ENCODE peak calls at places on chromosomes 6 and 20, in eight cellular contexts. One of them, this sample, is unnamed. For H3K27me3, the result is how much of the 10 kb centered on the place peaks cover.

GRCh38 chr6:23325065-23325464 is 755.7 kb downstream of the HDGFL1 start:
- DNase-seq in ovary: no peak
- DNase-seq in heart left ventricle: no peak
- DNase-seq in Karpas-422: no peak
- DNase-seq in Peyer's patch: no peak
- DNase-seq in breast epithelium: no peak
- DNase-seq in mesendoderm: no peak
- DNase-seq in naive thymus-derived CD4-positive, alpha-beta T cell: no peak
- DNase-seq in this sample: no peak

GRCh38 chr6:55778704-55779103 is 96.7 kb downstream of the BMP5 start:
- DNase-seq in ovary: no peak
- DNase-seq in naive thymus-derived CD4-positive, alpha-beta T cell: no peak
- DNase-seq in heart left ventricle: no peak
- DNase-seq in Peyer's patch: no peak
- DNase-seq in Karpas-422: no peak
- DNase-seq in breast epithelium: no peak
- DNase-seq in mesendoderm: no peak
- DNase-seq in this sample: no peak

GRCh38 chr20:59365611-59366284 is 65.3 kb downstream of the EDN3 start:
- DNase-seq in heart left ventricle: no peak
- DNase-seq in mesendoderm: no peak
- DNase-seq in ovary: no peak
- DNase-seq in breast epithelium: no peak
- DNase-seq in Karpas-422: no peak
- DNase-seq in Peyer's patch: no peak
- DNase-seq in naive thymus-derived CD4-positive, alpha-beta T cell: no peak
- DNase-seq in this sample: no peak

GRCh38 chr6:1175877-1176276 is 136.0 kb upstream of the FOXQ1 start:
- DNase-seq in Karpas-422: no peak
- DNase-seq in naive thymus-derived CD4-positive, alpha-beta T cell: no peak
- DNase-seq in Peyer's patch: no peak
- DNase-seq in ovary: no peak
- DNase-seq in mesendoderm: no peak
- DNase-seq in heart left ventricle: no peak
- DNase-seq in breast epithelium: no peak
- DNase-seq in this sample: no peak

GRCh38 chr20:39458452-39458851 is 496.3 kb downstream of the DHX35 start:
- DNase-seq in mesendoderm: no peak
- DNase-seq in heart left ventricle: no peak
- DNase-seq in Karpas-422: no peak
- DNase-seq in breast epithelium: no peak
- DNase-seq in Peyer's patch: no peak
- DNase-seq in naive thymus-derived CD4-positive, alpha-beta T cell: no peak
- DNase-seq in ovary: no peak
- DNase-seq in this sample: no peak

GRCh38 chr6:147449405-147450161 is 58.9 kb upstream of the SAMD5 start:
- DNase-seq in mesendoderm: peak
- DNase-seq in Karpas-422: no peak
- DNase-seq in naive thymus-derived CD4-positive, alpha-beta T cell: no peak
- DNase-seq in ovary: no peak
- DNase-seq in breast epithelium: no peak
- DNase-seq in heart left ventricle: no peak
- DNase-seq in Peyer's patch: no peak
- DNase-seq in this sample: no peak

GRCh38 chr6:74964871-74965441 is 240.9 kb downstream of the COL12A1 start:
- DNase-seq in breast epithelium: no peak
- DNase-seq in naive thymus-derived CD4-positive, alpha-beta T cell: no peak
- DNase-seq in mesendoderm: peak
- DNase-seq in Karpas-422: no peak
- DNase-seq in heart left ventricle: no peak
- DNase-seq in Peyer's patch: no peak
- DNase-seq in ovary: no peak
- DNase-seq in this sample: no peak

GRCh38 chr20:9514461-9515210 is at the start of gene LAMP5:
- DNase-seq in ovary: no peak
- DNase-seq in Peyer's patch: no peak
- DNase-seq in naive thymus-derived CD4-positive, alpha-beta T cell: no peak
- DNase-seq in breast epithelium: no peak
- DNase-seq in heart left ventricle: no peak
- DNase-seq in Karpas-422: no peak
- DNase-seq in mesendoderm: peak
- DNase-seq in this sample: no peak

GRCh38 chr6:159101656-159102055 is 56.9 kb upstream of the TAGAP start:
- DNase-seq in heart left ventricle: no peak
- DNase-seq in Peyer's patch: no peak
- DNase-seq in Karpas-422: no peak
- DNase-seq in naive thymus-derived CD4-positive, alpha-beta T cell: no peak
- DNase-seq in ovary: no peak
- DNase-seq in breast epithelium: no peak
- DNase-seq in mesendoderm: no peak
- DNase-seq in this sample: no peak

GRCh38 chr20:2986466-2986865 is 57.0 kb upstream of the GNRH2 start:
- DNase-seq in Peyer's patch: no peak
- DNase-seq in breast epithelium: no peak
- DNase-seq in naive thymus-derived CD4-positive, alpha-beta T cell: no peak
- DNase-seq in ovary: no peak
- DNase-seq in Karpas-422: no peak
- DNase-seq in heart left ventricle: no peak
- DNase-seq in mesendoderm: no peak
- DNase-seq in this sample: no peak

GRCh38 chr20:39623584-39624234 is 661.6 kb downstream of the DHX35 start:
- DNase-seq in breast epithelium: no peak
- DNase-seq in mesendoderm: no peak
- DNase-seq in naive thymus-derived CD4-positive, alpha-beta T cell: no peak
- DNase-seq in ovary: no peak
- DNase-seq in Karpas-422: no peak
- DNase-seq in Peyer's patch: no peak
- DNase-seq in heart left ventricle: no peak
- DNase-seq in this sample: peak

GRCh38 chr6:162921062-162921461 is 193.3 kb downstream of the PACRG start:
- DNase-seq in Karpas-422: no peak
- DNase-seq in breast epithelium: no peak
- DNase-seq in heart left ventricle: no peak
- DNase-seq in mesendoderm: no peak
- DNase-seq in ovary: no peak
- DNase-seq in Peyer's patch: no peak
- DNase-seq in naive thymus-derived CD4-positive, alpha-beta T cell: no peak
- DNase-seq in this sample: no peak

GRCh38 chr6:143734641-143735063 is 56.9 kb downstream of the PHACTR2 start:
- DNase-seq in Peyer's patch: no peak
- DNase-seq in ovary: no peak
- DNase-seq in naive thymus-derived CD4-positive, alpha-beta T cell: no peak
- DNase-seq in Karpas-422: no peak
- DNase-seq in breast epithelium: no peak
- DNase-seq in mesendoderm: no peak
- DNase-seq in heart left ventricle: no peak
- DNase-seq in this sample: no peak

GRCh38 chr6:133159269-133159795 is 81.8 kb upstream of the EYA4 start:
- DNase-seq in breast epithelium: no peak
- DNase-seq in mesendoderm: no peak
- DNase-seq in ovary: no peak
- DNase-seq in Peyer's patch: no peak
- DNase-seq in heart left ventricle: no peak
- DNase-seq in naive thymus-derived CD4-positive, alpha-beta T cell: no peak
- DNase-seq in Karpas-422: no peak
- DNase-seq in this sample: no peak

GRCh38 chr6:119210596-119210995 is 132.1 kb upstream of the FAM184A start:
- DNase-seq in mesendoderm: no peak
- DNase-seq in naive thymus-derived CD4-positive, alpha-beta T cell: no peak
- DNase-seq in Peyer's patch: no peak
- DNase-seq in Karpas-422: no peak
- DNase-seq in ovary: no peak
- DNase-seq in heart left ventricle: no peak
- DNase-seq in breast epithelium: no peak
- DNase-seq in this sample: no peak

GRCh38 chr6:23735151-23735550 is 390.9 kb upstream of the NRSN1 start:
- DNase-seq in ovary: no peak
- DNase-seq in heart left ventricle: no peak
- DNase-seq in Karpas-422: no peak
- DNase-seq in Peyer's patch: no peak
- DNase-seq in breast epithelium: no peak
- DNase-seq in mesendoderm: no peak
- DNase-seq in naive thymus-derived CD4-positive, alpha-beta T cell: no peak
- DNase-seq in this sample: no peak

GRCh38 chr6:140138311-140138994 is 764.0 kb upstream of the CITED2 start:
- DNase-seq in mesendoderm: peak
- DNase-seq in naive thymus-derived CD4-positive, alpha-beta T cell: no peak
- DNase-seq in heart left ventricle: no peak
- DNase-seq in Peyer's patch: no peak
- DNase-seq in Karpas-422: no peak
- DNase-seq in ovary: no peak
- DNase-seq in breast epithelium: no peak
- DNase-seq in this sample: no peak

GRCh38 chr20:59006864-59007757 is at the start of gene CTSZ:
- DNase-seq in naive thymus-derived CD4-positive, alpha-beta T cell: no peak
- DNase-seq in heart left ventricle: peak
- DNase-seq in breast epithelium: no peak
- DNase-seq in ovary: peak
- DNase-seq in Peyer's patch: peak
- DNase-seq in mesendoderm: peak
- DNase-seq in Karpas-422: peak
- DNase-seq in this sample: peak

GRCh38 chr20:1477896-1478490 is 11.3 kb upstream of the NSFL1C start:
- DNase-seq in breast epithelium: no peak
- DNase-seq in heart left ventricle: no peak
- DNase-seq in Peyer's patch: no peak
- DNase-seq in ovary: no peak
- DNase-seq in mesendoderm: no peak
- DNase-seq in Karpas-422: no peak
- DNase-seq in naive thymus-derived CD4-positive, alpha-beta T cell: no peak
- DNase-seq in this sample: no peak

GRCh38 chr20:9574182-9574581 is 59.8 kb downstream of the LAMP5 start:
- DNase-seq in naive thymus-derived CD4-positive, alpha-beta T cell: no peak
- DNase-seq in mesendoderm: peak
- DNase-seq in Peyer's patch: no peak
- DNase-seq in heart left ventricle: no peak
- DNase-seq in Karpas-422: no peak
- DNase-seq in ovary: no peak
- DNase-seq in breast epithelium: no peak
- DNase-seq in this sample: no peak

GRCh38 chr6:91198588-91199255 is 611.9 kb upstream of the MAP3K7 start:
- DNase-seq in mesendoderm: peak
- DNase-seq in breast epithelium: no peak
- DNase-seq in ovary: no peak
- DNase-seq in Peyer's patch: no peak
- DNase-seq in heart left ventricle: no peak
- DNase-seq in Karpas-422: no peak
- DNase-seq in naive thymus-derived CD4-positive, alpha-beta T cell: no peak
- DNase-seq in this sample: no peak

GRCh38 chr6:87808005-87808757 is 106.1 kb upstream of the AKIRIN2 start:
- DNase-seq in Peyer's patch: no peak
- DNase-seq in naive thymus-derived CD4-positive, alpha-beta T cell: no peak
- DNase-seq in ovary: no peak
- DNase-seq in heart left ventricle: no peak
- DNase-seq in breast epithelium: no peak
- DNase-seq in Karpas-422: no peak
- DNase-seq in mesendoderm: no peak
- DNase-seq in this sample: no peak

GRCh38 chr6:85641522-85641915 is 1.2 kb downstream of the SYNCRIP start:
- DNase-seq in naive thymus-derived CD4-positive, alpha-beta T cell: no peak
- DNase-seq in heart left ventricle: no peak
- DNase-seq in ovary: no peak
- DNase-seq in Karpas-422: peak
- DNase-seq in breast epithelium: no peak
- DNase-seq in mesendoderm: no peak
- DNase-seq in Peyer's patch: no peak
- DNase-seq in this sample: no peak
- H3K4me3 ChIP-seq in naive thymus-derived CD4-positive, alpha-beta T cell: peak
- H3K4me3 ChIP-seq in heart left ventricle: peak
- H3K4me3 ChIP-seq in ovary: peak
- H3K4me3 ChIP-seq in Karpas-422: peak
- H3K4me3 ChIP-seq in breast epithelium: peak
- H3K4me3 ChIP-seq in mesendoderm: peak
- H3K4me3 ChIP-seq in Peyer's patch: peak
- H3K4me3 ChIP-seq in this sample: peak

DNA sequence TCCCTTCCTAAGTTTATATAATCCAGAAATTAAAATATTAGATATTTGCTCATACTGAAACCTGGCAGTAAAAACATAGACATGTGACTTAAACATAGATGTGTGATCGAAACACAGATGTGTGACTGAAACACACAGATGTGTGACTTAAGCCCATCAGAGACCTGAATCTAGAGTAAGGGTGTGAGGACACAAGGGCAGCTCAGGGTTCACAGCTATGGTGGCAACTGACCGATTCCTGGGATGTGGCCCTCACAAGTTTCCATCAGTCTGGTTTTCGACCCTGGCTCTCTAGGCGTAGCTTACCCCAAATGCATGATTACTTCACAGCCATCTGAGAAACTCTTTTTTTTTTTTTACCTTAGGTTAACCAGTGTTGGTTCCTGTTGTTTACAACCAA is 137.0 kb downstream of the NRN1 start:
- DNase-seq in mesendoderm: no peak
- DNase-seq in naive thymus-derived CD4-positive, alpha-beta T cell: no peak
- DNase-seq in ovary: no peak
- DNase-seq in Peyer's patch: no peak
- DNase-seq in breast epithelium: no peak
- DNase-seq in Karpas-422: no peak
- DNase-seq in heart left ventricle: no peak
- DNase-seq in this sample: no peak
- H3K27ac ChIP-seq in mesendoderm: no peak
- H3K27ac ChIP-seq in naive thymus-derived CD4-positive, alpha-beta T cell: peak
- H3K27ac ChIP-seq in ovary: no peak
- H3K27ac ChIP-seq in Peyer's patch: no peak
- H3K27ac ChIP-seq in breast epithelium: no peak
- H3K27ac ChIP-seq in Karpas-422: no peak
- H3K27ac ChIP-seq in heart left ventricle: no peak
- H3K27ac ChIP-seq in this sample: no peak

DNA sequence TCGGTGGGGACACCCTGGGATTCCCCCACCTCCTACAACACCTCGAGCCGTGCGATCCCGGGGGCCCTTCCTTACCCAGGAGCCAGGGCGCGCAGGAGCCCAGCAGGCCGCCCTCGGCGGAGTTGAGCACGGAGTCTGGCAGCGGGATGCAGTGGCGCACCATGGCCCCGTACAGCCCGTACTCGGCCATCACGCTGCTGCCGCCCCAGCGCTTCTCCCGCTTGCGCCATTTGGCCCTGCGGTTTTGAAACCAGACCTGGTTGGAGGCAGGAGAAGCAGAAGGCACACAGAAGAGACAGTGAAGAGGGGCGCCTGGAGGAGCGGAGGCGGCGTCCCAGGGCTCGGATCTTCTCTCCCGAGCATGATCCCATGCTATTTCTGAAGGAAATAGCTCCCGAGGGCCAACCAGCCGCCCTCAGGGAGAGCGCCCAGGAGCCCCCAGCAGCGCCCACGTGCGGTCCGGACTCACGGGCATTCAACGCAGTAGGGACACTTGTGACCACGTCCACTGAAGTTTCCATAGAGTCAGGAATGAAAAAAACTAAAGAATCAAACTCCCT is 4.3 kb downstream of the VSX1 start:
- DNase-seq in ovary: peak
- DNase-seq in naive thymus-derived CD4-positive, alpha-beta T cell: no peak
- DNase-seq in breast epithelium: no peak
- DNase-seq in Peyer's patch: peak
- DNase-seq in Karpas-422: no peak
- DNase-seq in heart left ventricle: no peak
- DNase-seq in mesendoderm: no peak
- DNase-seq in this sample: no peak
- H3K27me3 ChIP-seq in ovary: under half
- H3K27me3 ChIP-seq in naive thymus-derived CD4-positive, alpha-beta T cell: under half
- H3K27me3 ChIP-seq in breast epithelium: under half
- H3K27me3 ChIP-seq in Peyer's patch: under half
- H3K27me3 ChIP-seq in Karpas-422: under half
- H3K27me3 ChIP-seq in heart left ventricle: under half
- H3K27me3 ChIP-seq in mesendoderm: under half
- H3K27me3 ChIP-seq in this sample: under half

GRCh38 chr20:51609251-51609650 is 66.7 kb upstream of the NFATC2 start:
- DNase-seq in ovary: no peak
- DNase-seq in heart left ventricle: no peak
- DNase-seq in Karpas-422: no peak
- DNase-seq in mesendoderm: no peak
- DNase-seq in breast epithelium: no peak
- DNase-seq in Peyer's patch: no peak
- DNase-seq in naive thymus-derived CD4-positive, alpha-beta T cell: no peak
- DNase-seq in this sample: no peak
- H3K4me3 ChIP-seq in ovary: no peak
- H3K4me3 ChIP-seq in heart left ventricle: no peak
- H3K4me3 ChIP-seq in Karpas-422: no peak
- H3K4me3 ChIP-seq in mesendoderm: no peak
- H3K4me3 ChIP-seq in breast epithelium: no peak
- H3K4me3 ChIP-seq in Peyer's patch: no peak
- H3K4me3 ChIP-seq in naive thymus-derived CD4-positive, alpha-beta T cell: no peak
- H3K4me3 ChIP-seq in this sample: no peak

This sample was measured in adrenal gland.